ENCODE peak calls at places on chromosomes 5 and 9, in seven cellular contexts. One of them, this sample, is unnamed.

GRCh38 chr9:69572611-69573010 is 99.6 kb downstream of the APBA1 start:
- DNase-seq in activated T-cell treated with anti-CD3 and anti-CD28 coated beads for 48 hours: no peak
- DNase-seq in glomerular endothelial cell: no peak
- DNase-seq in NCI-H1436: no peak
- DNase-seq in kidney: no peak
- DNase-seq in kidney tubule cell: no peak
- DNase-seq in activated naive CD4-positive, alpha-beta T cell: no peak
- DNase-seq in this sample: no peak

GRCh38 chr5:177147239-177147638 is 13.7 kb downstream of the NSD1 start:
- DNase-seq in activated T-cell treated with anti-CD3 and anti-CD28 coated beads for 48 hours: no peak
- DNase-seq in glomerular endothelial cell: no peak
- DNase-seq in NCI-H1436: no peak
- DNase-seq in kidney: peak
- DNase-seq in kidney tubule cell: no peak
- DNase-seq in activated naive CD4-positive, alpha-beta T cell: no peak
- DNase-seq in this sample: no peak

GRCh38 chr9:98488578-98489312 is 220.0 kb downstream of the GABBR2 start:
- DNase-seq in activated T-cell treated with anti-CD3 and anti-CD28 coated beads for 48 hours: no peak
- DNase-seq in glomerular endothelial cell: no peak
- DNase-seq in NCI-H1436: no peak
- DNase-seq in kidney: no peak
- DNase-seq in kidney tubule cell: peak
- DNase-seq in activated naive CD4-positive, alpha-beta T cell: no peak
- DNase-seq in this sample: no peak

GRCh38 chr5:83133797-83134196 is 56.5 kb downstream of the XRCC4 start:
- DNase-seq in activated T-cell treated with anti-CD3 and anti-CD28 coated beads for 48 hours: no peak
- DNase-seq in glomerular endothelial cell: no peak
- DNase-seq in NCI-H1436: no peak
- DNase-seq in kidney: no peak
- DNase-seq in kidney tubule cell: no peak
- DNase-seq in activated naive CD4-positive, alpha-beta T cell: no peak
- DNase-seq in this sample: no peak

GRCh38 chr5:36494028-36494427 is 112.4 kb upstream of the SLC1A3 start:
- DNase-seq in activated T-cell treated with anti-CD3 and anti-CD28 coated beads for 48 hours: no peak
- DNase-seq in glomerular endothelial cell: no peak
- DNase-seq in NCI-H1436: no peak
- DNase-seq in kidney: no peak
- DNase-seq in kidney tubule cell: no peak
- DNase-seq in activated naive CD4-positive, alpha-beta T cell: no peak
- DNase-seq in this sample: no peak

GRCh38 chr9:133117271-133118178 is 3.5 kb downstream of the RALGDS start:
- DNase-seq in activated T-cell treated with anti-CD3 and anti-CD28 coated beads for 48 hours: no peak
- DNase-seq in glomerular endothelial cell: no peak
- DNase-seq in NCI-H1436: no peak
- DNase-seq in kidney: peak
- DNase-seq in kidney tubule cell: no peak
- DNase-seq in activated naive CD4-positive, alpha-beta T cell: no peak
- DNase-seq in this sample: no peak

GRCh38 chr9:110531776-110532175 is 47.8 kb downstream of the SVEP1 start:
- DNase-seq in activated T-cell treated with anti-CD3 and anti-CD28 coated beads for 48 hours: no peak
- DNase-seq in glomerular endothelial cell: no peak
- DNase-seq in NCI-H1436: no peak
- DNase-seq in kidney: no peak
- DNase-seq in kidney tubule cell: no peak
- DNase-seq in activated naive CD4-positive, alpha-beta T cell: no peak
- DNase-seq in this sample: no peak

GRCh38 chr5:14790931-14791330 is 80.6 kb downstream of the ANKH start:
- DNase-seq in activated T-cell treated with anti-CD3 and anti-CD28 coated beads for 48 hours: no peak
- DNase-seq in glomerular endothelial cell: no peak
- DNase-seq in NCI-H1436: no peak
- DNase-seq in kidney: no peak
- DNase-seq in kidney tubule cell: no peak
- DNase-seq in activated naive CD4-positive, alpha-beta T cell: no peak
- DNase-seq in this sample: no peak

GRCh38 chr5:174794941-174795672 is 70.7 kb downstream of the MSX2 start:
- DNase-seq in activated T-cell treated with anti-CD3 and anti-CD28 coated beads for 48 hours: no peak
- DNase-seq in glomerular endothelial cell: no peak
- DNase-seq in NCI-H1436: no peak
- DNase-seq in kidney: no peak
- DNase-seq in kidney tubule cell: no peak
- DNase-seq in activated naive CD4-positive, alpha-beta T cell: no peak
- DNase-seq in this sample: no peak

GRCh38 chr5:102760815-102761214 is 5.7 kb downstream of the PAM start:
- DNase-seq in activated T-cell treated with anti-CD3 and anti-CD28 coated beads for 48 hours: no peak
- DNase-seq in glomerular endothelial cell: no peak
- DNase-seq in NCI-H1436: no peak
- DNase-seq in kidney: no peak
- DNase-seq in kidney tubule cell: no peak
- DNase-seq in activated naive CD4-positive, alpha-beta T cell: no peak
- DNase-seq in this sample: no peak

GRCh38 chr9:14593406-14593805 is 99.8 kb downstream of the ZDHHC21 start:
- DNase-seq in activated T-cell treated with anti-CD3 and anti-CD28 coated beads for 48 hours: no peak
- DNase-seq in glomerular endothelial cell: no peak
- DNase-seq in NCI-H1436: no peak
- DNase-seq in kidney: no peak
- DNase-seq in kidney tubule cell: no peak
- DNase-seq in activated naive CD4-positive, alpha-beta T cell: no peak
- DNase-seq in this sample: no peak

This sample was measured in activated T-helper 1 cell treated with anti-CD3 and anti-CD28 coated beads, Interleukin-2, amount 50 U/mL, for 16 hours.